ENCODE peak calls at places on chromosome 12, in ten cellular contexts. W is psoas muscle, N is HFF-Myc, H is NB4, M is hepatocyte, R is AG04450, A is coronary artery, L is GM06990, U is AG10803, V is astrocyte of the spinal cord. T is an unnamed sample.

GRCh38 chr12:71791473-71792150 is 36.9 kb downstream of the RAB21 start:
- DNase-seq in A (no peak), N (no peak), V (no peak), W (no peak), R (no peak), U (no peak), L (no peak), M (no peak), H (no peak), T (no peak)

GRCh38 chr12:19529933-19530630 is 90.8 kb downstream of the AEBP2 start:
- DNase-seq in R (no peak), W (no peak), N (no peak), U (peak; percentile 45), H (no peak), A (no peak), L (no peak), M (no peak), V (peak; percentile 49), T (no peak)

GRCh38 chr12:131628341-131628740 is 82.5 kb upstream of the SFSWAP start:
- DNase-seq in M (no peak), V (no peak), N (no peak), R (no peak), A (no peak), H (no peak), U (no peak), W (no peak), L (no peak), T (no peak)

GRCh38 chr12:51901881-51902280 is 5.4 kb upstream of the ACVRL1 start:
- DNase-seq in R (no peak), W (no peak), N (no peak), M (no peak), H (no peak), L (no peak), U (no peak), A (peak; percentile 28), V (no peak), T (no peak)

GRCh38 chr12:55703288-55703687 is 4.4 kb downstream of the ITGA7 start:
- DNase-seq in U (no peak), A (no peak), R (no peak), M (no peak), H (no peak), V (no peak), N (no peak), W (peak; percentile 92), L (no peak), T (no peak)

GRCh38 chr12:104152691-104153241 is 14.8 kb upstream of the NFYB start:
- DNase-seq in M (no peak), L (no peak), N (no peak), U (no peak), V (no peak), H (no peak), W (no peak), A (no peak), R (no peak), T (no peak)

GRCh38 chr12:2243275-2243674 is 190.5 kb downstream of the CACNA1C start:
- DNase-seq in W (no peak), N (no peak), A (no peak), M (no peak), H (no peak), R (no peak), V (no peak), U (peak; percentile 48), L (no peak), T (no peak)

GRCh38 chr12:114311966-114312365 is 94.0 kb downstream of the TBX5 start:
- DNase-seq in H (no peak), U (peak; percentile 80), L (no peak), V (peak; percentile 48), N (no peak), W (no peak), A (no peak), R (no peak), M (no peak), T (no peak)

GRCh38 chr12:19992311-19992710 is 376.0 kb upstream of the PDE3A start:
- DNase-seq in H (no peak), M (peak; percentile 23), L (no peak), R (no peak), A (no peak), U (no peak), V (no peak), N (no peak), W (no peak), T (no peak)

GRCh38 chr12:114853003-114853529 is 169.1 kb upstream of the TBX3 start:
- DNase-seq in V (no peak), W (no peak), H (no peak), A (no peak), N (peak; percentile 25), R (no peak), M (no peak), U (peak; percentile 87), L (no peak), T (no peak)

GRCh38 chr12:110266980-110267620 is 13.9 kb upstream of the ATP2A2 start:
- DNase-seq in M (peak; percentile 82), V (peak; percentile 87), W (no peak), H (no peak), U (peak; percentile 84), L (no peak), A (peak; percentile 77), N (peak; percentile 94), R (no peak), T (no peak)

GRCh38 chr12:104454997-104455396 is 1.8 kb upstream of the CHST11 start:
- DNase-seq in V (peak; percentile 58), M (no peak), U (peak; percentile 71), L (no peak), N (peak; percentile 14), H (no peak), A (no peak), W (no peak), R (no peak), T (peak; percentile 59)

GRCh38 chr12:31311634-31312258 is 14.2 kb downstream of the SINHCAF start:
- DNase-seq in M (no peak), U (no peak), V (no peak), W (no peak), N (no peak), A (no peak), L (no peak), H (no peak), R (no peak), T (no peak)

GRCh38 chr12:50764861-50765324 is 992 bp downstream of the ATF1 start:
- DNase-seq in A (no peak), V (peak; percentile 50), W (no peak), U (peak; percentile 39), M (peak; percentile 58), R (no peak), N (no peak), L (no peak), H (no peak), T (no peak)

GRCh38 chr12:27347779-27348178 is 15.1 kb downstream of the BMAL2 start:
- DNase-seq in U (no peak), V (no peak), H (no peak), L (no peak), N (no peak), R (no peak), M (no peak), W (no peak), A (no peak), T (no peak)

GRCh38 chr12:79897617-79898016 is 37.3 kb downstream of the PPP1R12A start:
- DNase-seq in U (peak; percentile 99), R (peak; percentile 73), H (no peak), L (no peak), A (no peak), N (peak; percentile 76), V (peak; percentile 94), M (no peak), W (no peak), T (peak; percentile 76)

GRCh38 chr12:38269897-38270296 is 46.7 kb upstream of the ALG10B start:
- DNase-seq in L (no peak), A (no peak), R (no peak), M (no peak), W (no peak), V (no peak), U (no peak), H (no peak), N (no peak), T (no peak)
- H3K4me3 ChIP-seq in L (no peak overlapping the region), A (no peak overlapping the region), R (no peak overlapping the region), M (no peak overlapping the region), W (no peak overlapping the region), V (no peak overlapping the region), U (no peak overlapping the region), H (no peak overlapping the region), N (no peak overlapping the region), T (no peak overlapping the region)

DNA sequence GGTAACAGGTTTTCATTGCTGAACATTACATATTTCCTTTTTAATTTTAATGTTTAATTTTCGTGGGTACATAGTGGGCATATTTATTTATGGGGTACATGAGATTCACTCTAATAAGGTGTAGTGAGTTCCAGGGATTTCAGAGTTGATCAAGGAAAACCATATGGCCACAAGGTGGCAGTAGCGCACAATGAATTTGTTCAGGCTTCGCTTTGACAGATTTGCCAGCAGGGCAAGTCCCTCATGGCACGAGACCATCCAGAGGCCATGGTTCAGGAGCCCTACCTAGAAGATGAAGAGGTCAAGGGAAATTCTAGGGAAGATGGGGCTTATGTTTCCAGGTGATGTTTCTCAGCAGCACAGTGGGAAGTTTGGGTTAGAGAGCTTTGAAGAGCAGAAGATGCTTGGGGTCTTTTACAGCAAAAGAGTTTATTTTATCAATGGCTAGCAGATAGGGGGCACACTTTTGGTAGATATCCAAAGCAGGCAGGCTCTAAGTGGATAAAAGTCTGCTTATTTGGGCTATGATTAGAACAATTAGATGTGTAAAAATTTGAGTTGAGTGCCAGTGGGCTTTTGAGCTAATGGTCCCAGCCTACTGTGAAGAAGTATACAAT is 1004.4 kb downstream of the AACS start:
- DNase-seq in W (no peak), V (peak; percentile 73), N (peak; percentile 27), R (no peak), A (no peak), L (no peak), M (peak; percentile 67), H (peak; percentile 77), U (peak; percentile 15), T (no peak)
- TF ChIP-seq CTCF in W (peak; percentile 22), V (peak; percentile 63), N (peak; percentile 60), R (peak; percentile 37), A (no peak), L (peak; percentile 51), M (peak; percentile 45), H (peak; percentile 69), U (peak; percentile 52), T (peak; percentile 64)

DNA sequence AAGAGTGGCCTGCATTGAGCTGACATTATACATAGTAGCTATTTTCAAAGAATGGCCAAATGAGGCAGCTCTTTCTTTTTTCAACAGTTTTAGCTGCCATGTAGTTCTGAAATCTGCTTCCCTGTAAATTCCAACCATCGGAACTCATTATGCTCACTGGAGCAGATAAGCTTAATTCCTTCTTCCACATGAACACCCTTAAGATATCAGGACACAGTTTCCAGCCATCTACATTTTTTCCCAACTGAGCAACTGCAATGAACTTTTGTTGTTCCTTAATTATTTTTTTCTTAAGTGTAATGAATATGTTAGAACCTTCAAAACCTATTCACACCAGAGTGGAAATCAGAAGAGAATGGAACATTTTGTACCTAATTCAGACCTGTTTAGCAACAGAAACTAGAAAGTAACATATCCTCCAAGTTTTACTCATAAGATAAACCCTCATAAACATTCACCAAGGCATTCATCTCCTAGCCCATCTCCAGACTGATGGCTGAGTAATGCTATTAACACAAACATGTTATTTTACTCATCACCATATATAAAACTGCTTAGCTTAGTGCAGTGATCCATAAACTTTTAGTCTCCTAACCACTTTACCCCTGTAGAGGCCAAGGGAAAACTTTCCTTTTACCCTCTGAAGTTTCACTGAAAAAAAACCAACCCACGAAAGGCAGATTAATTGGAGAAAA is 296.1 kb upstream of the SYT1 start:
- DNase-seq in N (no peak), R (peak; percentile 2), H (no peak), A (no peak), M (no peak), W (no peak), U (no peak), L (no peak), V (peak; percentile 25), T (peak; percentile 58)
- H3K4me3 ChIP-seq in N (no peak overlapping the region), R (no peak overlapping the region), H (no peak overlapping the region), A (no peak overlapping the region), M (no peak overlapping the region), W (no peak overlapping the region), U (no peak overlapping the region), L (no peak overlapping the region), V (no peak overlapping the region), T (no peak overlapping the region)

GRCh38 chr12:115871714-115872113 is 405.8 kb downstream of the MED13L start:
- DNase-seq in H (peak; percentile 64), A (no peak), M (peak; percentile 49), N (peak; percentile 54), R (no peak), L (no peak), U (peak; percentile 24), V (peak; percentile 5), W (no peak), T (no peak)
- TF ChIP-seq CTCF in H (peak; percentile 88), A (peak; percentile 24), M (peak; percentile 44), N (peak; percentile 69), R (peak; percentile 73), L (peak; percentile 69), U (peak; percentile 70), V (peak; percentile 67), W (peak; percentile 59), T (peak; percentile 69)